ENCODE peak calls at places on chromosomes 16 and 17, in eight cellular contexts. A is tibial artery; J is activated CD4-positive, alpha-beta T cell treated with anti-CD3 and anti-CD28 coated beads, Interleukin-2, amount 50 U/mL, for 48 hours; I is T-helper 2 cell; M is CD8-positive, alpha-beta T cell; L is GM13976; P is NCI-H345; O is OCI-M1. G is an unnamed sample.
A peak's percentile ranks its signal among the peaks of the same experiment; 100 is the strongest.

GRCh38 chr17:36070427-36070826 is 6.4 kb downstream of the CCL18 start:
- DNase-seq in L (no peak), I (no peak), J (no peak), M (no peak), P (no peak), A (no peak), O (no peak), G (no peak)

GRCh38 chr17:5011928-5012327 is 14.2 kb downstream of the KIF1C start:
- DNase-seq in L (peak; percentile 79), O (no peak), J (peak; percentile 48), A (no peak), I (peak; percentile 35), M (no peak), P (no peak), G (no peak)

GRCh38 chr17:49249292-49249794 is 18.8 kb upstream of the PHOSPHO1 start:
- DNase-seq in A (no peak), I (no peak), L (no peak), P (peak; percentile 8), J (no peak), M (no peak), O (peak; percentile 56), G (no peak)

GRCh38 chr17:3973498-3974137 is 9.4 kb upstream of the ATP2A3 start:
- DNase-seq in M (no peak), I (no peak), P (no peak), A (no peak), O (no peak), L (no peak), J (no peak), G (no peak)

GRCh38 chr16:48188449-48189102 is 32.8 kb upstream of the ABCC12 start:
- DNase-seq in I (peak; percentile 77), A (no peak), O (peak; percentile 47), J (no peak), P (no peak), M (no peak), L (peak; percentile 58), G (no peak)

GRCh38 chr16:53484542-53484941 is 18.5 kb downstream of the AKTIP start:
- DNase-seq in P (no peak), J (no peak), L (no peak), I (no peak), A (no peak), O (no peak), M (no peak), G (no peak)

GRCh38 chr16:12680531-12680930 is 123.2 kb downstream of the CPPED1 start:
- DNase-seq in P (no peak), J (no peak), L (no peak), A (no peak), M (no peak), O (no peak), I (no peak), G (no peak)

GRCh38 chr16:1989209-1989825 is 453 bp upstream of the SYNGR3 start:
- DNase-seq in O (no peak), A (no peak), M (no peak), L (no peak), I (no peak), J (no peak), P (peak; percentile 64), G (no peak)

GRCh38 chr17:30323262-30323894 is 10.5 kb downstream of the TMIGD1 start:
- DNase-seq in L (no peak), P (peak; percentile 88), I (peak; percentile 20), O (peak; percentile 79), J (no peak), M (peak; percentile 61), A (no peak), G (no peak)

GRCh38 chr17:33120103-33120502 is 128.5 kb downstream of the SPACA3 start:
- DNase-seq in L (no peak), M (no peak), I (no peak), J (no peak), O (no peak), P (no peak), A (no peak), G (no peak)

GRCh38 chr17:80047176-80047575 is 10.7 kb downstream of the CCDC40 start:
- DNase-seq in O (no peak), P (peak; percentile 95), J (no peak), L (no peak), M (no peak), A (no peak), I (no peak), G (no peak)

GRCh38 chr16:35308674-35309073 is 1849.3 kb downstream of the TP53TG3F start:
- DNase-seq in P (no peak), L (no peak), O (no peak), A (no peak), J (no peak), I (no peak), M (no peak), G (no peak)

GRCh38 chr16:48049832-48050231 is 106.0 kb downstream of the ABCC12 start:
- DNase-seq in P (no peak), M (no peak), J (no peak), L (no peak), I (no peak), A (no peak), O (no peak), G (no peak)

GRCh38 chr17:79616801-79617200 is 6.0 kb upstream of the RBFOX3 start:
- DNase-seq in P (no peak), J (no peak), A (peak; percentile 46), L (no peak), O (no peak), M (no peak), I (no peak), G (no peak)

GRCh38 chr16:726438-727290 is at the start of the genes CCDC78 and HAGHL:
- DNase-seq in L (peak; percentile 85), J (peak; percentile 65), A (no peak), I (peak; percentile 56), O (peak; percentile 64), P (peak; percentile 57), M (peak; percentile 68), G (no peak)

GRCh38 chr16:80664226-80664625 is 123.4 kb downstream of the DYNLRB2 start:
- DNase-seq in J (no peak), L (no peak), M (no peak), P (no peak), I (no peak), O (no peak), A (no peak), G (no peak)